ENCODE peak calls at places on chromosomes 7 and 10, in five cellular contexts. One of them, this sample, is unnamed.

GRCh38 chr7:149855368-149856305 is 17.5 kb downstream of the ZNF862 start:
- DNase-seq in right atrium auricular region: no peak
- DNase-seq in tibial artery: no peak
- DNase-seq in DND-41: no peak
- DNase-seq in spleen: no peak
- DNase-seq in this sample: no peak

GRCh38 chr10:112221545-112221944 is 38.0 kb upstream of the GPAM start:
- DNase-seq in right atrium auricular region: no peak
- DNase-seq in DND-41: no peak
- DNase-seq in spleen: no peak
- DNase-seq in tibial artery: no peak
- DNase-seq in this sample: no peak

GRCh38 chr10:91220194-91220953 is at the start of gene PCGF5:
- DNase-seq in spleen: peak; percentile 99
- DNase-seq in DND-41: peak; percentile 92
- DNase-seq in tibial artery: peak; percentile 95
- DNase-seq in right atrium auricular region: peak; percentile 84
- DNase-seq in this sample: peak; percentile 96

GRCh38 chr7:143514487-143514886 is 36.8 kb downstream of the TAS2R41 start:
- DNase-seq in spleen: no peak
- DNase-seq in right atrium auricular region: no peak
- DNase-seq in DND-41: no peak
- DNase-seq in tibial artery: no peak
- DNase-seq in this sample: no peak

GRCh38 chr10:130422366-130423324 is 286.5 kb downstream of the GLRX3 start:
- DNase-seq in spleen: no peak
- DNase-seq in tibial artery: no peak
- DNase-seq in DND-41: no peak
- DNase-seq in right atrium auricular region: peak; percentile 52
- DNase-seq in this sample: no peak

GRCh38 chr7:101862280-101863220 is 45.1 kb downstream of the CUX1 start:
- DNase-seq in right atrium auricular region: no peak
- DNase-seq in DND-41: no peak
- DNase-seq in spleen: no peak
- DNase-seq in tibial artery: no peak
- DNase-seq in this sample: no peak

GRCh38 chr7:34939175-34939574 is 98.1 kb downstream of the DPY19L1 start:
- DNase-seq in right atrium auricular region: no peak
- DNase-seq in DND-41: no peak
- DNase-seq in tibial artery: no peak
- DNase-seq in spleen: no peak
- DNase-seq in this sample: no peak

GRCh38 chr7:95960706-95961244 is 188.4 kb downstream of the DYNC1I1 start:
- DNase-seq in spleen: no peak
- DNase-seq in right atrium auricular region: no peak
- DNase-seq in DND-41: no peak
- DNase-seq in tibial artery: no peak
- DNase-seq in this sample: no peak

GRCh38 chr10:70122742-70123141 is 9.9 kb downstream of the AIFM2 start:
- DNase-seq in DND-41: no peak
- DNase-seq in right atrium auricular region: no peak
- DNase-seq in spleen: peak; percentile 0
- DNase-seq in tibial artery: no peak
- DNase-seq in this sample: no peak

GRCh38 chr7:57400531-57401155 is 49.3 kb upstream of the ZNF716 start:
- DNase-seq in tibial artery: no peak
- DNase-seq in spleen: peak; percentile 27
- DNase-seq in right atrium auricular region: peak; percentile 23
- DNase-seq in DND-41: no peak
- DNase-seq in this sample: no peak
- H3K9me3 ChIP-seq in tibial artery: peaks cover 12% of the 10 kb centered on the region
- H3K9me3 ChIP-seq in spleen: peaks cover 34% of the 10 kb centered on the region
- H3K9me3 ChIP-seq in right atrium auricular region: no peaks in the 10 kb centered on the region
- H3K9me3 ChIP-seq in DND-41: peaks cover 8% of the 10 kb centered on the region
- H3K9me3 ChIP-seq in this sample: no peaks in the 10 kb centered on the region

DNA sequence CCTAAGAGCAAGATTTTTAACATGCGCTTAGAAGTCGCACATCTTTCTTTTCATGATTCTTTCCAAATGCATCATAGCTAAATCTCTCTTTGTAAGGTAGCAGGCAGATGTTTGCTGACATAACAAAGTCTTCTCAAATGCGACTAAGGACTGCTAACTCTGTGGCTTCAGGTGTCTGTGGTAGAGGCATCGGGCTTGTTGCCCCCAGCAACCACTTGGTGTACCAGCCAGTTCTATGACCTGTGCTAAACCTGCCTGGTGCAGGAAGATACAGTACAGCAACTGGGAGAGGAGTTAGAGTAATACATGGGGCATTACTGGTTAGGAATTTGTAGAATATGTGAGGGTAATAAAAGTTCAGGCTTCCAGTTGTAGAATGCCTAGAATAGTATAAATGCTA is 654.1 kb downstream of the NRG3 start:
- DNase-seq in tibial artery: no peak
- DNase-seq in right atrium auricular region: no peak
- DNase-seq in DND-41: no peak
- DNase-seq in spleen: no peak
- DNase-seq in this sample: no peak
- H3K9me3 ChIP-seq in tibial artery: no peaks in the 10 kb centered on the region
- H3K9me3 ChIP-seq in right atrium auricular region: no peaks in the 10 kb centered on the region
- H3K9me3 ChIP-seq in DND-41: no peaks in the 10 kb centered on the region
- H3K9me3 ChIP-seq in spleen: no peaks in the 10 kb centered on the region
- H3K9me3 ChIP-seq in this sample: no peaks in the 10 kb centered on the region

GRCh38 chr10:108808228-108808627 is 1115.1 kb downstream of the XPNPEP1 start:
- DNase-seq in DND-41: no peak
- DNase-seq in tibial artery: no peak
- DNase-seq in spleen: no peak
- DNase-seq in right atrium auricular region: no peak
- DNase-seq in this sample: no peak
- H3K9me3 ChIP-seq in DND-41: no peaks in the 10 kb centered on the region
- H3K9me3 ChIP-seq in tibial artery: no peaks in the 10 kb centered on the region
- H3K9me3 ChIP-seq in spleen: no peaks in the 10 kb centered on the region
- H3K9me3 ChIP-seq in right atrium auricular region: no peaks in the 10 kb centered on the region
- H3K9me3 ChIP-seq in this sample: no peaks in the 10 kb centered on the region

DNA sequence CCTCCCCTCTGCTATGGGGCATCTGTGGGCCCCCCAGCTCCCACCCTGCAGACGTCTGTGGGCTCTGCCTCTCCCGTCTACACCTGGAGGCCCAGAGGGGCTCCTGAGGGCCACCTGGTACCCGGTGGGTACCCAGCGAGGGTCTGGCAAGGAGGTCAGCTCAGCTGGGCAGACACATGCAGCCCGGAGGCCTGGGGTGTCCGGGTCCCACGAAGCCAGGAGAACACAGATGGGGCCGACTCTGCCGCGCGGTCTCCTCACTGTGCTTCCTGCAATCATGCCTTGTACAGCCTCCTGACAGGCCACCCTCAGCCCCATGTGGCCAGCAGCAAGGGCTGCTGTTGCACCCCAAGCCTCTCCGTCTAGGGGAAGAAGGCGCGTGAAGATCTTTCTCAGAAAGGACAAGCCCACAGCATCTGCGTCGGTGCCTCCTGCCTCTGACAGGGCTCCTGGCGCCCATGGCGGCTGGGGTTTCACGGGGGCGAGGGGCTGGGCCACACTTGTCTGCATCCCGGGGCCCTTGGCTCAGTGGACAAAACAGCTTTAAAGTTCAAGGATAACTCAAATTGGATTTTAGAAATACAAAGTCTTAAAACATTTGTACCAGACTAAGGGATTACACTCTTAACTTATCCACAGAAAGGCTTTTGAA is 391.3 kb downstream of the DNAJB6 start:
- DNase-seq in right atrium auricular region: no peak
- DNase-seq in DND-41: no peak
- DNase-seq in spleen: no peak
- DNase-seq in tibial artery: no peak
- DNase-seq in this sample: no peak
- H3K9me3 ChIP-seq in right atrium auricular region: no peaks in the 10 kb centered on the region
- H3K9me3 ChIP-seq in DND-41: no peaks in the 10 kb centered on the region
- H3K9me3 ChIP-seq in spleen: no peaks in the 10 kb centered on the region
- H3K9me3 ChIP-seq in tibial artery: no peaks in the 10 kb centered on the region
- H3K9me3 ChIP-seq in this sample: no peaks in the 10 kb centered on the region

GRCh38 chr10:8810677-8811076 is 756.2 kb downstream of the GATA3 start:
- DNase-seq in right atrium auricular region: no peak
- DNase-seq in spleen: no peak
- DNase-seq in tibial artery: no peak
- DNase-seq in DND-41: no peak
- DNase-seq in this sample: no peak

GRCh38 chr10:8811201-8811600 is 756.7 kb downstream of the GATA3 start:
- DNase-seq in spleen: no peak
- DNase-seq in tibial artery: no peak
- DNase-seq in right atrium auricular region: no peak
- DNase-seq in DND-41: no peak
- DNase-seq in this sample: no peak

GRCh38 chr10:8817303-8817702 is 762.8 kb downstream of the GATA3 start:
- DNase-seq in spleen: no peak
- DNase-seq in right atrium auricular region: no peak
- DNase-seq in DND-41: no peak
- DNase-seq in tibial artery: no peak
- DNase-seq in this sample: no peak

DNA sequence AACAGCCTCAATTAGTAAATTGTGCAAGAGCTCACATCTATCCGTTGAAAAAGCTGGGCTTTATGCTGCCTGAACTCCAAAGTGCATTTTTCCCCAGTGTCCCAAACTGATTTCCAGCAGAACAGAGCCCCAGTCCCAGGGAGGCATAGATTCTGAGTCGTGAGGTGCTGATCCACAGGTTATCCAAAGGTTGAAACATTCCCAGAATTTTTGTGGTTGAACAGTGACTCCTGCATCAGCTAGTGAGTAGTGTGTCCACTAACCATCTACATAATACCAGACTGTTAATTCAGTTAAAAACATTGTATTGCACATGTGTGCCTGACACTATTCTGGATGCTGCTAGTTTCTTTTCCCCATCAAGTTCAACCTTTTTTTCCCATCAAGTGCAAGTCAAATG is 761.5 kb downstream of the GATA3 start:
- DNase-seq in right atrium auricular region: no peak
- DNase-seq in spleen: no peak
- DNase-seq in tibial artery: no peak
- DNase-seq in DND-41: no peak
- DNase-seq in this sample: no peak
- H3K9me3 ChIP-seq in right atrium auricular region: no peaks in the 10 kb centered on the region
- H3K9me3 ChIP-seq in spleen: no peaks in the 10 kb centered on the region
- H3K9me3 ChIP-seq in tibial artery: no peaks in the 10 kb centered on the region
- H3K9me3 ChIP-seq in DND-41: peaks cover 2% of the 10 kb centered on the region
- H3K9me3 ChIP-seq in this sample: no peaks in the 10 kb centered on the region

GRCh38 chr10:37552881-37553280 is 304.5 kb downstream of the ZNF248 start:
- DNase-seq in tibial artery: no peak
- DNase-seq in spleen: no peak
- DNase-seq in DND-41: no peak
- DNase-seq in right atrium auricular region: no peak
- DNase-seq in this sample: no peak

GRCh38 chr10:37549054-37549453 is 308.4 kb downstream of the ZNF248 start:
- DNase-seq in right atrium auricular region: no peak
- DNase-seq in DND-41: no peak
- DNase-seq in spleen: no peak
- DNase-seq in tibial artery: no peak
- DNase-seq in this sample: no peak
- H3K9me3 ChIP-seq in right atrium auricular region: no peaks in the 10 kb centered on the region
- H3K9me3 ChIP-seq in DND-41: no peaks in the 10 kb centered on the region
- H3K9me3 ChIP-seq in spleen: no peaks in the 10 kb centered on the region
- H3K9me3 ChIP-seq in tibial artery: no peaks in the 10 kb centered on the region
- H3K9me3 ChIP-seq in this sample: no peaks in the 10 kb centered on the region